ENCODE peak calls at places on chromosomes 7 and 10, in five cellular contexts. One of them, this sample, is unnamed.

GRCh38 chr10:6136215-6137201 is 47.7 kb downstream of the RBM17 start:
- DNase-seq in activated CD4-positive, alpha-beta memory T cell treated with anti-CD3 and anti-CD28 coated beads, Interleukin-2, amount 10 ng/mL, durations not matched to agents 7 days and 5 days: peak; percentile 59
- DNase-seq in dorsolateral prefrontal cortex: no peak
- DNase-seq in GM12891: no peak
- DNase-seq in T-helper 1 cell: no peak
- DNase-seq in this sample: no peak

GRCh38 chr7:69067397-69067796 is 530.9 kb upstream of the AUTS2 start:
- DNase-seq in activated CD4-positive, alpha-beta memory T cell treated with anti-CD3 and anti-CD28 coated beads, Interleukin-2, amount 10 ng/mL, durations not matched to agents 7 days and 5 days: no peak
- DNase-seq in dorsolateral prefrontal cortex: no peak
- DNase-seq in GM12891: no peak
- DNase-seq in T-helper 1 cell: no peak
- DNase-seq in this sample: no peak

GRCh38 chr10:98251399-98251798 is 16.6 kb downstream of the LOXL4 start:
- DNase-seq in activated CD4-positive, alpha-beta memory T cell treated with anti-CD3 and anti-CD28 coated beads, Interleukin-2, amount 10 ng/mL, durations not matched to agents 7 days and 5 days: no peak
- DNase-seq in dorsolateral prefrontal cortex: no peak
- DNase-seq in GM12891: no peak
- DNase-seq in T-helper 1 cell: no peak
- DNase-seq in this sample: no peak

GRCh38 chr7:101691822-101692384 is 62.8 kb upstream of the MYL10 start:
- DNase-seq in activated CD4-positive, alpha-beta memory T cell treated with anti-CD3 and anti-CD28 coated beads, Interleukin-2, amount 10 ng/mL, durations not matched to agents 7 days and 5 days: no peak
- DNase-seq in dorsolateral prefrontal cortex: no peak
- DNase-seq in GM12891: no peak
- DNase-seq in T-helper 1 cell: no peak
- DNase-seq in this sample: no peak

GRCh38 chr7:55260171-55260570 is 105.0 kb upstream of the LANCL2 start:
- DNase-seq in activated CD4-positive, alpha-beta memory T cell treated with anti-CD3 and anti-CD28 coated beads, Interleukin-2, amount 10 ng/mL, durations not matched to agents 7 days and 5 days: no peak
- DNase-seq in dorsolateral prefrontal cortex: no peak
- DNase-seq in GM12891: no peak
- DNase-seq in T-helper 1 cell: no peak
- DNase-seq in this sample: no peak

GRCh38 chr10:3790272-3790671 is 5.3 kb upstream of the KLF6 start:
- DNase-seq in activated CD4-positive, alpha-beta memory T cell treated with anti-CD3 and anti-CD28 coated beads, Interleukin-2, amount 10 ng/mL, durations not matched to agents 7 days and 5 days: no peak
- DNase-seq in dorsolateral prefrontal cortex: no peak
- DNase-seq in GM12891: no peak
- DNase-seq in T-helper 1 cell: no peak
- DNase-seq in this sample: no peak

GRCh38 chr7:22629056-22629455 is 97.9 kb upstream of the IL6 start:
- DNase-seq in activated CD4-positive, alpha-beta memory T cell treated with anti-CD3 and anti-CD28 coated beads, Interleukin-2, amount 10 ng/mL, durations not matched to agents 7 days and 5 days: no peak
- DNase-seq in dorsolateral prefrontal cortex: no peak
- DNase-seq in GM12891: no peak
- DNase-seq in T-helper 1 cell: no peak
- DNase-seq in this sample: no peak

GRCh38 chr10:124928084-124928483 is 13.8 kb upstream of the ZRANB1 start:
- DNase-seq in activated CD4-positive, alpha-beta memory T cell treated with anti-CD3 and anti-CD28 coated beads, Interleukin-2, amount 10 ng/mL, durations not matched to agents 7 days and 5 days: no peak
- DNase-seq in dorsolateral prefrontal cortex: no peak
- DNase-seq in GM12891: no peak
- DNase-seq in T-helper 1 cell: no peak
- DNase-seq in this sample: no peak

GRCh38 chr10:103654925-103655324 is 161.4 kb downstream of the NEURL1 start:
- DNase-seq in activated CD4-positive, alpha-beta memory T cell treated with anti-CD3 and anti-CD28 coated beads, Interleukin-2, amount 10 ng/mL, durations not matched to agents 7 days and 5 days: no peak
- DNase-seq in dorsolateral prefrontal cortex: no peak
- DNase-seq in GM12891: no peak
- DNase-seq in T-helper 1 cell: no peak
- DNase-seq in this sample: no peak

GRCh38 chr7:2106506-2106905 is 126.2 kb downstream of the MAD1L1 start:
- DNase-seq in activated CD4-positive, alpha-beta memory T cell treated with anti-CD3 and anti-CD28 coated beads, Interleukin-2, amount 10 ng/mL, durations not matched to agents 7 days and 5 days: no peak
- DNase-seq in dorsolateral prefrontal cortex: no peak
- DNase-seq in GM12891: no peak
- DNase-seq in T-helper 1 cell: no peak
- DNase-seq in this sample: peak; percentile 38

GRCh38 chr10:124530215-124530665 is 68.6 kb downstream of the LHPP start:
- DNase-seq in activated CD4-positive, alpha-beta memory T cell treated with anti-CD3 and anti-CD28 coated beads, Interleukin-2, amount 10 ng/mL, durations not matched to agents 7 days and 5 days: peak; percentile 88
- DNase-seq in dorsolateral prefrontal cortex: peak; percentile 88
- DNase-seq in GM12891: peak; percentile 98
- DNase-seq in T-helper 1 cell: peak; percentile 64
- DNase-seq in this sample: no peak

GRCh38 chr10:116665541-116666125 is 44.9 kb downstream of the PNLIPRP2 start:
- DNase-seq in activated CD4-positive, alpha-beta memory T cell treated with anti-CD3 and anti-CD28 coated beads, Interleukin-2, amount 10 ng/mL, durations not matched to agents 7 days and 5 days: no peak
- DNase-seq in dorsolateral prefrontal cortex: no peak
- DNase-seq in GM12891: no peak
- DNase-seq in T-helper 1 cell: no peak
- DNase-seq in this sample: no peak

GRCh38 chr10:62852961-62853702 is 37.0 kb upstream of the EGR2 start:
- DNase-seq in activated CD4-positive, alpha-beta memory T cell treated with anti-CD3 and anti-CD28 coated beads, Interleukin-2, amount 10 ng/mL, durations not matched to agents 7 days and 5 days: peak; percentile 47
- DNase-seq in dorsolateral prefrontal cortex: no peak
- DNase-seq in GM12891: no peak
- DNase-seq in T-helper 1 cell: no peak
- DNase-seq in this sample: no peak

GRCh38 chr10:48779077-48779476 is 94.4 kb downstream of the WDFY4 start:
- DNase-seq in activated CD4-positive, alpha-beta memory T cell treated with anti-CD3 and anti-CD28 coated beads, Interleukin-2, amount 10 ng/mL, durations not matched to agents 7 days and 5 days: no peak
- DNase-seq in dorsolateral prefrontal cortex: no peak
- DNase-seq in GM12891: no peak
- DNase-seq in T-helper 1 cell: no peak
- DNase-seq in this sample: no peak

GRCh38 chr7:129438839-129439640 is 4.8 kb downstream of the STRIP2 start:
- DNase-seq in activated CD4-positive, alpha-beta memory T cell treated with anti-CD3 and anti-CD28 coated beads, Interleukin-2, amount 10 ng/mL, durations not matched to agents 7 days and 5 days: peak; percentile 32
- DNase-seq in dorsolateral prefrontal cortex: no peak
- DNase-seq in GM12891: no peak
- DNase-seq in T-helper 1 cell: no peak
- DNase-seq in this sample: no peak

GRCh38 chr10:4725917-4726606 is 99.9 kb upstream of the AKR1E2 start:
- DNase-seq in activated CD4-positive, alpha-beta memory T cell treated with anti-CD3 and anti-CD28 coated beads, Interleukin-2, amount 10 ng/mL, durations not matched to agents 7 days and 5 days: no peak
- DNase-seq in dorsolateral prefrontal cortex: no peak
- DNase-seq in GM12891: no peak
- DNase-seq in T-helper 1 cell: no peak
- DNase-seq in this sample: no peak

GRCh38 chr7:134552105-134552504 is 3.2 kb downstream of the AKR1B15 start:
- DNase-seq in activated CD4-positive, alpha-beta memory T cell treated with anti-CD3 and anti-CD28 coated beads, Interleukin-2, amount 10 ng/mL, durations not matched to agents 7 days and 5 days: no peak
- DNase-seq in dorsolateral prefrontal cortex: no peak
- DNase-seq in GM12891: no peak
- DNase-seq in T-helper 1 cell: no peak
- DNase-seq in this sample: no peak

GRCh38 chr10:28418069-28418468 is 114.8 kb upstream of the WAC start:
- DNase-seq in activated CD4-positive, alpha-beta memory T cell treated with anti-CD3 and anti-CD28 coated beads, Interleukin-2, amount 10 ng/mL, durations not matched to agents 7 days and 5 days: no peak
- DNase-seq in dorsolateral prefrontal cortex: no peak
- DNase-seq in GM12891: no peak
- DNase-seq in T-helper 1 cell: no peak
- DNase-seq in this sample: no peak

GRCh38 chr7:114086906-114087651 is 168.3 kb upstream of the PPP1R3A start:
- DNase-seq in activated CD4-positive, alpha-beta memory T cell treated with anti-CD3 and anti-CD28 coated beads, Interleukin-2, amount 10 ng/mL, durations not matched to agents 7 days and 5 days: no peak
- DNase-seq in dorsolateral prefrontal cortex: no peak
- DNase-seq in GM12891: no peak
- DNase-seq in T-helper 1 cell: no peak
- DNase-seq in this sample: no peak

GRCh38 chr10:49523301-49523700 is 15.6 kb downstream of the ERCC6 start:
- DNase-seq in activated CD4-positive, alpha-beta memory T cell treated with anti-CD3 and anti-CD28 coated beads, Interleukin-2, amount 10 ng/mL, durations not matched to agents 7 days and 5 days: no peak
- DNase-seq in dorsolateral prefrontal cortex: no peak
- DNase-seq in GM12891: no peak
- DNase-seq in T-helper 1 cell: no peak
- DNase-seq in this sample: no peak

GRCh38 chr10:49184642-49185111 is 3.5 kb downstream of the TMEM273 start:
- DNase-seq in activated CD4-positive, alpha-beta memory T cell treated with anti-CD3 and anti-CD28 coated beads, Interleukin-2, amount 10 ng/mL, durations not matched to agents 7 days and 5 days: no peak
- DNase-seq in dorsolateral prefrontal cortex: no peak
- DNase-seq in GM12891: no peak
- DNase-seq in T-helper 1 cell: no peak
- DNase-seq in this sample: no peak

GRCh38 chr10:49144021-49144720 is 10.3 kb upstream of the FAM170B start:
- DNase-seq in activated CD4-positive, alpha-beta memory T cell treated with anti-CD3 and anti-CD28 coated beads, Interleukin-2, amount 10 ng/mL, durations not matched to agents 7 days and 5 days: no peak
- DNase-seq in dorsolateral prefrontal cortex: no peak
- DNase-seq in GM12891: no peak
- DNase-seq in T-helper 1 cell: no peak
- DNase-seq in this sample: no peak

GRCh38 chr7:4713183-4713784 is 31.2 kb downstream of the FOXK1 start:
- DNase-seq in activated CD4-positive, alpha-beta memory T cell treated with anti-CD3 and anti-CD28 coated beads, Interleukin-2, amount 10 ng/mL, durations not matched to agents 7 days and 5 days: no peak
- DNase-seq in dorsolateral prefrontal cortex: no peak
- DNase-seq in GM12891: no peak
- DNase-seq in T-helper 1 cell: no peak
- DNase-seq in this sample: no peak

GRCh38 chr10:71819985-71820384 is 31.1 kb downstream of the PSAP start:
- DNase-seq in activated CD4-positive, alpha-beta memory T cell treated with anti-CD3 and anti-CD28 coated beads, Interleukin-2, amount 10 ng/mL, durations not matched to agents 7 days and 5 days: no peak
- DNase-seq in dorsolateral prefrontal cortex: no peak
- DNase-seq in GM12891: no peak
- DNase-seq in T-helper 1 cell: no peak
- DNase-seq in this sample: no peak

GRCh38 chr7:73431041-73431835 is 2.3 kb upstream of the FZD9 start:
- DNase-seq in activated CD4-positive, alpha-beta memory T cell treated with anti-CD3 and anti-CD28 coated beads, Interleukin-2, amount 10 ng/mL, durations not matched to agents 7 days and 5 days: no peak
- DNase-seq in dorsolateral prefrontal cortex: no peak
- DNase-seq in GM12891: no peak
- DNase-seq in T-helper 1 cell: no peak
- DNase-seq in this sample: no peak

GRCh38 chr7:157690833-157691382 is 354.1 kb downstream of the DNAJB6 start:
- DNase-seq in activated CD4-positive, alpha-beta memory T cell treated with anti-CD3 and anti-CD28 coated beads, Interleukin-2, amount 10 ng/mL, durations not matched to agents 7 days and 5 days: no peak
- DNase-seq in dorsolateral prefrontal cortex: peak; percentile 74
- DNase-seq in GM12891: no peak
- DNase-seq in T-helper 1 cell: no peak
- DNase-seq in this sample: peak; percentile 8

GRCh38 chr10:6537704-6538103 is 42.4 kb downstream of the PRKCQ start:
- DNase-seq in activated CD4-positive, alpha-beta memory T cell treated with anti-CD3 and anti-CD28 coated beads, Interleukin-2, amount 10 ng/mL, durations not matched to agents 7 days and 5 days: no peak
- DNase-seq in dorsolateral prefrontal cortex: no peak
- DNase-seq in GM12891: no peak
- DNase-seq in T-helper 1 cell: no peak
- DNase-seq in this sample: no peak

GRCh38 chr10:126187399-126187798 is 200.9 kb downstream of the ADAM12 start:
- DNase-seq in activated CD4-positive, alpha-beta memory T cell treated with anti-CD3 and anti-CD28 coated beads, Interleukin-2, amount 10 ng/mL, durations not matched to agents 7 days and 5 days: no peak
- DNase-seq in dorsolateral prefrontal cortex: no peak
- DNase-seq in GM12891: no peak
- DNase-seq in T-helper 1 cell: no peak
- DNase-seq in this sample: no peak

GRCh38 chr7:42746226-42746625 is 165.6 kb downstream of the C7orf25 start:
- DNase-seq in activated CD4-positive, alpha-beta memory T cell treated with anti-CD3 and anti-CD28 coated beads, Interleukin-2, amount 10 ng/mL, durations not matched to agents 7 days and 5 days: no peak
- DNase-seq in dorsolateral prefrontal cortex: no peak
- DNase-seq in GM12891: no peak
- DNase-seq in T-helper 1 cell: no peak
- DNase-seq in this sample: no peak

GRCh38 chr7:99331002-99331401 is 5.3 kb downstream of the ARPC1A start:
- DNase-seq in activated CD4-positive, alpha-beta memory T cell treated with anti-CD3 and anti-CD28 coated beads, Interleukin-2, amount 10 ng/mL, durations not matched to agents 7 days and 5 days: no peak
- DNase-seq in dorsolateral prefrontal cortex: no peak
- DNase-seq in GM12891: no peak
- DNase-seq in T-helper 1 cell: no peak
- DNase-seq in this sample: no peak

GRCh38 chr10:114374141-114374791 is 30.0 kb downstream of the AFAP1L2 start:
- DNase-seq in activated CD4-positive, alpha-beta memory T cell treated with anti-CD3 and anti-CD28 coated beads, Interleukin-2, amount 10 ng/mL, durations not matched to agents 7 days and 5 days: no peak
- DNase-seq in dorsolateral prefrontal cortex: peak; percentile 32
- DNase-seq in GM12891: no peak
- DNase-seq in T-helper 1 cell: no peak
- DNase-seq in this sample: no peak

GRCh38 chr7:148662646-148663045 is 36.1 kb upstream of the CUL1 start:
- DNase-seq in activated CD4-positive, alpha-beta memory T cell treated with anti-CD3 and anti-CD28 coated beads, Interleukin-2, amount 10 ng/mL, durations not matched to agents 7 days and 5 days: no peak
- DNase-seq in dorsolateral prefrontal cortex: no peak
- DNase-seq in GM12891: no peak
- DNase-seq in T-helper 1 cell: no peak
- DNase-seq in this sample: no peak

GRCh38 chr7:46450425-46450824 is 529.4 kb upstream of the IGFBP3 start:
- DNase-seq in activated CD4-positive, alpha-beta memory T cell treated with anti-CD3 and anti-CD28 coated beads, Interleukin-2, amount 10 ng/mL, durations not matched to agents 7 days and 5 days: no peak
- DNase-seq in dorsolateral prefrontal cortex: no peak
- DNase-seq in GM12891: no peak
- DNase-seq in T-helper 1 cell: no peak
- DNase-seq in this sample: no peak

GRCh38 chr7:101428093-101428866 is 65.6 kb downstream of the COL26A1 start:
- DNase-seq in activated CD4-positive, alpha-beta memory T cell treated with anti-CD3 and anti-CD28 coated beads, Interleukin-2, amount 10 ng/mL, durations not matched to agents 7 days and 5 days: no peak
- DNase-seq in dorsolateral prefrontal cortex: no peak
- DNase-seq in GM12891: no peak
- DNase-seq in T-helper 1 cell: no peak
- DNase-seq in this sample: no peak

GRCh38 chr10:18097524-18097923 is 42.7 kb upstream of the CACNB2 start:
- DNase-seq in activated CD4-positive, alpha-beta memory T cell treated with anti-CD3 and anti-CD28 coated beads, Interleukin-2, amount 10 ng/mL, durations not matched to agents 7 days and 5 days: no peak
- DNase-seq in dorsolateral prefrontal cortex: no peak
- DNase-seq in GM12891: no peak
- DNase-seq in T-helper 1 cell: no peak
- DNase-seq in this sample: no peak